ENCODE peak calls at places on chromosomes 2 and 18, in six cellular contexts. H is uterus; L is breast epithelium; I is foreskin fibroblast; Y is NCI-H2081; X is stimulated activated CD8-positive, alpha-beta memory T cell treated with anti-CD3 and anti-CD28 coated beads, Interleukin-7, amount 100 ng/mL, for 4 hours. W is an unnamed sample.

GRCh38 chr2:69216535-69217332 is 170.3 kb downstream of the GFPT1 start:
- DNase-seq in X (no peak), L (no peak), Y (no peak), H (no peak), I (peak; percentile 33), W (peak; percentile 9)

GRCh38 chr2:128491845-128492244 is 173.2 kb upstream of the HS6ST1 start:
- DNase-seq in Y (no peak), I (no peak), L (no peak), H (no peak), X (no peak), W (no peak)

GRCh38 chr2:189439342-189439741 is 1.9 kb upstream of the WDR75 start:
- DNase-seq in Y (no peak), L (no peak), I (peak; percentile 27), H (no peak), X (no peak), W (peak; percentile 6)

GRCh38 chr2:66888791-66889631 is 454.1 kb downstream of the MEIS1 start:
- DNase-seq in L (no peak), I (peak; percentile 96), Y (no peak), H (peak; percentile 72), X (no peak), W (no peak)

GRCh38 chr2:135151615-135152014 is 99.5 kb downstream of the RAB3GAP1 start:
- DNase-seq in L (no peak), I (no peak), H (no peak), Y (no peak), X (no peak), W (peak; percentile 6)

GRCh38 chr2:8203354-8203753 is 478.5 kb upstream of the ID2 start:
- DNase-seq in H (peak; percentile 46), Y (no peak), I (no peak), L (no peak), X (no peak), W (no peak)

GRCh38 chr2:67846341-67847070 is 216.3 kb downstream of the C1D start:
- DNase-seq in L (peak; percentile 93), X (no peak), Y (peak; percentile 82), I (peak; percentile 94), H (peak; percentile 92), W (peak; percentile 79)

GRCh38 chr18:78319264-78319663 is 660.4 kb upstream of the SALL3 start:
- DNase-seq in L (no peak), I (no peak), X (no peak), H (no peak), Y (no peak), W (no peak)

GRCh38 chr2:231069379-231070054 is 12.8 kb downstream of the PSMD1 start:
- DNase-seq in X (no peak), I (peak; percentile 58), L (no peak), Y (no peak), H (no peak), W (peak; percentile 76)

GRCh38 chr2:210230518-210230917 is 5.3 kb upstream of the ACADL start:
- DNase-seq in L (no peak), I (no peak), Y (no peak), X (no peak), H (no peak), W (no peak)

GRCh38 chr2:48508461-48509124 is 21.4 kb upstream of the STON1 start:
- DNase-seq in H (no peak), X (no peak), L (no peak), I (peak; percentile 76), Y (no peak), W (peak; percentile 84)

GRCh38 chr2:158214431-158214830 is 112.8 kb downstream of the UPP2 start:
- DNase-seq in Y (no peak), I (peak; percentile 36), L (no peak), H (no peak), X (no peak), W (peak; percentile 93)

GRCh38 chr2:217785544-217786045 is 217.2 kb downstream of the TNS1 start:
- DNase-seq in Y (peak; percentile 57), I (peak; percentile 82), L (peak; percentile 72), H (peak; percentile 84), X (peak; percentile 45), W (peak; percentile 78)

GRCh38 chr2:17901246-17901645 is 22.8 kb downstream of the KCNS3 start:
- DNase-seq in X (no peak), H (no peak), Y (peak; percentile 14), I (peak; percentile 31), L (no peak), W (no peak)

GRCh38 chr2:240840435-240841060 is 20.5 kb upstream of the KIF1A start:
- DNase-seq in H (no peak), L (no peak), I (peak; percentile 84), X (no peak), Y (peak; percentile 30), W (peak; percentile 89)

GRCh38 chr2:14514001-14514400 is 118.5 kb upstream of the LRATD1 start:
- DNase-seq in H (no peak), Y (no peak), I (peak; percentile 49), X (no peak), L (no peak), W (no peak)

GRCh38 chr2:175154670-175155082 is 13.3 kb downstream of the ATF2 start:
- DNase-seq in H (no peak), Y (no peak), I (peak; percentile 71), X (no peak), L (no peak), W (no peak)

GRCh38 chr2:154554046-154554445 is 144.4 kb upstream of the KCNJ3 start:
- DNase-seq in I (no peak), H (no peak), X (no peak), Y (no peak), L (no peak), W (no peak)

GRCh38 chr2:54838585-54839035 is 115.1 kb downstream of the EML6 start:
- DNase-seq in X (peak; percentile 15), Y (peak; percentile 76), H (peak; percentile 65), I (peak; percentile 88), L (peak; percentile 30), W (peak; percentile 75)

GRCh38 chr2:238582159-238582558 is 155.4 kb downstream of the ASB1 start:
- DNase-seq in I (peak; percentile 87), H (no peak), L (no peak), X (no peak), Y (no peak), W (no peak)

GRCh38 chr18:28032177-28032576 is 144.8 kb downstream of the CDH2 start:
- DNase-seq in X (no peak), H (no peak), Y (no peak), I (no peak), L (no peak), W (no peak)

GRCh38 chr2:199466704-199467461 is 9.1 kb upstream of the SATB2 start:
- DNase-seq in L (no peak), I (peak; percentile 23), X (no peak), H (no peak), Y (no peak), W (no peak)

GRCh38 chr2:143451622-143452021 is 322.4 kb downstream of the ARHGAP15 start:
- DNase-seq in X (no peak), L (no peak), I (no peak), H (no peak), Y (no peak), W (peak; percentile 69)

GRCh38 chr2:142857247-142858154 is 20.0 kb upstream of the KYNU start:
- DNase-seq in X (no peak), H (no peak), L (no peak), I (peak; percentile 42), Y (no peak), W (no peak)

GRCh38 chr18:39843546-39843945 is 2111.5 kb upstream of the PIK3C3 start:
- DNase-seq in L (no peak), X (no peak), Y (no peak), H (no peak), I (no peak), W (no peak)

GRCh38 chr2:189421644-189422043 is 19.6 kb upstream of the WDR75 start:
- DNase-seq in H (no peak), X (no peak), Y (no peak), I (peak; percentile 91), L (no peak), W (peak; percentile 69)

GRCh38 chr2:50691518-50691917 is 340.4 kb downstream of the NRXN1 start:
- DNase-seq in X (no peak), L (no peak), I (no peak), Y (no peak), H (no peak), W (no peak)

GRCh38 chr2:127649100-127649611 is 3.2 kb downstream of the GPR17 start:
- DNase-seq in L (no peak), X (no peak), I (no peak), Y (peak; percentile 45), H (no peak), W (no peak)

GRCh38 chr2:176080540-176081355 is 3.0 kb downstream of the EVX2 start:
- DNase-seq in Y (no peak), X (no peak), L (no peak), I (peak; percentile 51), H (no peak), W (no peak)

W was measured in lung microvascular endothelial cell.